ENCODE peak calls at places on chromosomes 7 and 10, in five cellular contexts. Z is keratinocyte, L is GM23248, Y is mammary epithelial cell, Q is colonic mucosa. K is an unnamed sample.

GRCh38 chr10:69684020-69684980 is 54.3 kb downstream of the FAM241B start:
- DNase-seq in Z (peak; percentile 19), L (peak; percentile 45), Y (peak; percentile 61), Q (peak; percentile 91), K (no peak)

GRCh38 chr7:135466442-135467206 is 43.3 kb downstream of the CNOT4 start:
- DNase-seq in Z (no peak), L (no peak), Y (no peak), Q (no peak), K (no peak)

GRCh38 chr10:60305394-60305892 is 84.2 kb downstream of the ANK3 start:
- DNase-seq in Z (no peak), L (peak; percentile 48), Y (no peak), Q (no peak), K (no peak)

GRCh38 chr10:35890970-35891330 is 248.9 kb upstream of the FZD8 start:
- DNase-seq in Z (no peak), L (no peak), Y (no peak), Q (no peak), K (no peak)

GRCh38 chr10:12194752-12195271 is 879 bp downstream of the NUDT5 start:
- DNase-seq in Z (no peak), L (peak; percentile 66), Y (peak; percentile 41), Q (peak; percentile 54), K (peak; percentile 28)

GRCh38 chr10:33270971-33271370 is 63.5 kb downstream of the NRP1 start:
- DNase-seq in Z (no peak), L (no peak), Y (no peak), Q (no peak), K (no peak)

GRCh38 chr7:158651968-158652555 is 52.5 kb downstream of the NCAPG2 start:
- DNase-seq in Z (no peak), L (peak; percentile 11), Y (no peak), Q (no peak), K (no peak)

GRCh38 chr10:44994752-44995530 is 5.8 kb upstream of the ZNF22 start:
- DNase-seq in Z (no peak), L (no peak), Y (no peak), Q (no peak), K (no peak)

GRCh38 chr10:133460208-133460769 is 6.5 kb downstream of the SCART1 start:
- DNase-seq in Z (no peak), L (no peak), Y (no peak), Q (no peak), K (no peak)
- H3K9ac ChIP-seq in Z (no peak overlapping the region), L (no peak overlapping the region), Y (no peak overlapping the region), Q (no peak overlapping the region), K (no peak overlapping the region)

GRCh38 chr10:63700209-63700934 is 179.2 kb downstream of the REEP3 start:
- DNase-seq in Z (peak; percentile 85), L (peak; percentile 98), Y (peak; percentile 98), Q (no peak), K (no peak)

GRCh38 chr10:63700935-63701263 is 179.7 kb downstream of the REEP3 start:
- DNase-seq in Z (no peak), L (peak; percentile 75), Y (peak; percentile 37), Q (no peak), K (no peak)

GRCh38 chr10:63702107-63702506 is 180.9 kb downstream of the REEP3 start:
- DNase-seq in Z (no peak), L (no peak), Y (no peak), Q (no peak), K (no peak)

GRCh38 chr10:63703113-63703670 is 182.0 kb downstream of the REEP3 start:
- DNase-seq in Z (no peak), L (no peak), Y (no peak), Q (no peak), K (no peak)

GRCh38 chr10:63703740-63704345 is 182.6 kb downstream of the REEP3 start:
- DNase-seq in Z (no peak), L (no peak), Y (no peak), Q (no peak), K (no peak)
- H3K4me1 ChIP-seq in Z (peaks cover 46% of the 10 kb centered on the region), L (peaks cover 35% of the 10 kb centered on the region), Y (peaks cover 39% of the 10 kb centered on the region), Q (no peaks in the 10 kb centered on the region), K (no peaks in the 10 kb centered on the region)

GRCh38 chr10:13991353-13991752 is 339.4 kb downstream of the FRMD4A start:
- DNase-seq in Z (no peak), L (no peak), Y (no peak), Q (no peak), K (peak; percentile 69)
- H3K4me3 ChIP-seq in Z (no peak overlapping the region), L (peak overlapping the region; percentile 42), Y (no peak overlapping the region), Q (no peak overlapping the region), K (no peak overlapping the region)

GRCh38 chr10:123549761-123550454 is 116.2 kb upstream of the GPR26 start:
- DNase-seq in Z (no peak), L (no peak), Y (no peak), Q (no peak), K (no peak)

GRCh38 chr10:123551259-123551658 is 114.9 kb upstream of the GPR26 start:
- DNase-seq in Z (no peak), L (no peak), Y (no peak), Q (no peak), K (no peak)

GRCh38 chr10:123550680-123551096 is 115.5 kb upstream of the GPR26 start:
- DNase-seq in Z (no peak), L (no peak), Y (no peak), Q (no peak), K (no peak)

GRCh38 chr10:123544986-123545385 is 121.2 kb upstream of the GPR26 start:
- DNase-seq in Z (no peak), L (no peak), Y (no peak), Q (no peak), K (no peak)

GRCh38 chr10:123548779-123549178 is 117.4 kb upstream of the GPR26 start:
- DNase-seq in Z (no peak), L (no peak), Y (no peak), Q (no peak), K (no peak)
- H3K9ac ChIP-seq in Z (no peak overlapping the region), L (no peak overlapping the region), Y (no peak overlapping the region), Q (no peak overlapping the region), K (no peak overlapping the region)

GRCh38 chr7:122748195-122748594 is 45.5 kb upstream of the RNF148 start:
- DNase-seq in Z (no peak), L (no peak), Y (no peak), Q (no peak), K (no peak)
- H3K4me1 ChIP-seq in Z (peaks cover 3% of the 10 kb centered on the region), L (no peaks in the 10 kb centered on the region), Y (no peaks in the 10 kb centered on the region), Q (no peaks in the 10 kb centered on the region), K (peaks cover 66% of the 10 kb centered on the region)

GRCh38 chr10:80144302-80145131 is 12.0 kb downstream of the PLAC9 start:
- DNase-seq in Z (no peak), L (peak; percentile 35), Y (no peak), Q (peak; percentile 72), K (no peak)
- H3K4me3 ChIP-seq in Z (no peak overlapping the region), L (no peak overlapping the region), Y (peak overlapping the region; percentile 33), Q (no peak overlapping the region), K (no peak overlapping the region)

K was measured in neural progenitor cell.